ENCODE peak calls at places on chromosomes 13 and 19, in nine cellular contexts. S is bronchial epithelial cell; Y is GM20000; G is progenitor cell of endocrine pancreas; D is effector memory CD4-positive, alpha-beta T cell; U is transverse colon; A is activated T-cell treated with anti-CD3 and anti-CD28 coated beads, Interleukin-2, amount 50 U/mL, for 72 hours; H is iPS-NIHi11; R is hippocampal formation. K is an unnamed sample.

GRCh38 chr19:50332014-50332263 is 2.8 kb upstream of the KCNC3 start:
- DNase-seq in S (no peak), Y (no peak), G (no peak), D (no peak), U (no peak), A (no peak), H (no peak), R (no peak), K (no peak)

GRCh38 chr19:4974855-4975469 is 6.0 kb downstream of the KDM4B start:
- DNase-seq in S (no peak), Y (no peak), G (no peak), D (no peak), U (no peak), A (no peak), H (no peak), R (no peak), K (no peak)

GRCh38 chr13:78497702-78498319 is 105.5 kb downstream of the POU4F1 start:
- DNase-seq in S (no peak), Y (no peak), G (no peak), D (no peak), U (no peak), A (no peak), H (no peak), R (no peak), K (no peak)

GRCh38 chr19:40035996-40036395 is 20.0 kb downstream of the ZNF780B start:
- DNase-seq in S (no peak), Y (no peak), G (no peak), D (no peak), U (no peak), A (no peak), H (no peak), R (no peak), K (no peak)

GRCh38 chr13:40170982-40171381 is 495.5 kb downstream of the FOXO1 start:
- DNase-seq in S (peak; percentile 92), Y (no peak), G (no peak), D (no peak), U (no peak), A (peak; percentile 79), H (no peak), R (no peak), K (no peak)

GRCh38 chr19:30696514-30696913 is 324.3 kb downstream of the ZNF536 start:
- DNase-seq in S (no peak), Y (no peak), G (peak; percentile 51), D (no peak), U (no peak), A (peak; percentile 12), H (peak; percentile 90), R (no peak), K (no peak)

GRCh38 chr13:54367639-54368271 is 1339.1 kb downstream of the OLFM4 start:
- DNase-seq in S (no peak), Y (no peak), G (no peak), D (no peak), U (no peak), A (no peak), H (no peak), R (no peak), K (no peak)

GRCh38 chr19:39126593-39127187 is 1.1 kb downstream of the PAK4 start:
- DNase-seq in S (peak; percentile 37), Y (no peak), G (no peak), D (no peak), U (peak; percentile 84), A (no peak), H (no peak), R (no peak), K (no peak)

GRCh38 chr19:13010992-13011652 is 15.8 kb downstream of the NFIX start:
- DNase-seq in S (no peak), Y (no peak), G (no peak), D (no peak), U (no peak), A (no peak), H (no peak), R (no peak), K (no peak)

GRCh38 chr19:44807652-44808462 is 1.0 kb upstream of the BCAM start:
- DNase-seq in S (peak; percentile 53), Y (peak; percentile 71), G (peak; percentile 73), D (no peak), U (peak; percentile 40), A (no peak), H (peak; percentile 92), R (no peak), K (no peak)

GRCh38 chr19:44603201-44603945 is 10.0 kb upstream of the IGSF23 start:
- DNase-seq in S (peak; percentile 76), Y (no peak), G (no peak), D (no peak), U (no peak), A (no peak), H (no peak), R (no peak), K (no peak)

GRCh38 chr13:101706651-101707050 is 254.2 kb downstream of the ITGBL1 start:
- DNase-seq in S (peak; percentile 65), Y (no peak), G (no peak), D (no peak), U (peak; percentile 8), A (peak; percentile 0), H (no peak), R (no peak), K (no peak)

GRCh38 chr13:50676602-50677001 is 166.9 kb downstream of the DLEU7 start:
- DNase-seq in S (peak; percentile 75), Y (no peak), G (no peak), D (no peak), U (no peak), A (no peak), H (no peak), R (no peak), K (no peak)

GRCh38 chr19:4704317-4704673 is 19.3 kb downstream of the DPP9 start:
- DNase-seq in S (no peak), Y (no peak), G (no peak), D (no peak), U (no peak), A (no peak), H (no peak), R (no peak), K (no peak)

GRCh38 chr13:90622547-90622946 is 724.9 kb upstream of the MIR17HG start:
- DNase-seq in S (peak; percentile 87), Y (no peak), G (no peak), D (no peak), U (no peak), A (no peak), H (no peak), R (no peak), K (no peak)

GRCh38 chr19:43624933-43625332 is 5.5 kb upstream of the ZNF428 start:
- DNase-seq in S (peak; percentile 19), Y (peak; percentile 88), G (no peak), D (peak; percentile 75), U (peak; percentile 82), A (peak; percentile 92), H (peak; percentile 88), R (no peak), K (peak; percentile 66)

GRCh38 chr13:27171244-27171829 is at the start of gene USP12:
- DNase-seq in S (no peak), Y (peak; percentile 65), G (peak; percentile 59), D (no peak), U (peak; percentile 32), A (peak; percentile 48), H (no peak), R (no peak), K (no peak)

GRCh38 chr19:6678690-6679109 is 8.7 kb upstream of the TNFSF14 start:
- DNase-seq in S (peak; percentile 65), Y (no peak), G (no peak), D (no peak), U (no peak), A (peak; percentile 91), H (no peak), R (no peak), K (no peak)